ENCODE peak calls at places on chromosome 21, in five cellular contexts. R is choroid plexus epithelial cell, X is neural progenitor cell, L is fibroblast of lung, W is AG04449. H is an unnamed sample.

GRCh38 chr21:21236981-21237380 is 238.8 kb downstream of the NCAM2 start:
- DNase-seq in R (no peak), X (no peak), L (no peak), W (no peak), H (no peak)

GRCh38 chr21:36260030-36260787 is 59.8 kb upstream of the MORC3 start:
- DNase-seq in L (peak; percentile 85), W (peak; percentile 16), X (peak; percentile 37), R (peak; percentile 85), H (peak; percentile 83)

GRCh38 chr21:38386967-38387366 is 111.3 kb downstream of the ERG start:
- DNase-seq in L (no peak), W (no peak), X (no peak), R (peak; percentile 58), H (no peak)

GRCh38 chr21:35398366-35398982 is 349.4 kb upstream of the RUNX1 start:
- DNase-seq in R (peak; percentile 48), W (no peak), L (peak; percentile 28), X (no peak), H (no peak)

GRCh38 chr21:32548978-32549377 is 36.3 kb downstream of the TCP10L start:
- DNase-seq in X (no peak), L (no peak), R (no peak), W (no peak), H (no peak)

GRCh38 chr21:21039624-21040023 is 41.4 kb downstream of the NCAM2 start:
- DNase-seq in W (no peak), R (no peak), L (no peak), X (no peak), H (no peak)

GRCh38 chr21:34603002-34603709 is 11.8 kb downstream of the RCAN1 start:
- DNase-seq in L (peak; percentile 79), R (peak; percentile 85), X (peak; percentile 86), W (no peak), H (peak; percentile 94)

GRCh38 chr21:26366781-26367180 is 196.2 kb upstream of the APP start:
- DNase-seq in R (no peak), W (no peak), L (no peak), X (no peak), H (no peak)

GRCh38 chr21:17576080-17576835 is 36.4 kb downstream of the BTG3 start:
- DNase-seq in X (no peak), W (no peak), L (no peak), R (no peak), H (no peak)

DNA sequence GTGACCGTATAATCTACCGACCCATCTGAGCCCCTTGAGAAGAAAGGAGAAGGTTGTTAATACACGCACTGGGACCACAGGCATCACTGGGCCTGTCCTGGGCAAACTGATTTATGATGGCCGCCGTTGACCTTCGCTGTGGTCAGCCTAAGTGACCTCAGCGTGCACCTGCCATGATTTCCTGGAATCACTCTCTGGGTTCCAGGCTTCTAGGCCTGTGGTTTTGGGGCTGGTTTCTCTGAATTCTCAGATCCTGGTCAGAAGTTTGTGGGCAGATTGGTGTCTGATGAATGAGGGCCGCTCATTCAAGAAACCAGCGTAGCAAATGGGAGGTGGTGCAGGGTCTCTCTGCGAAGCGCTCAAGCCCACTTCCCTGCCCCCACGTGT is 64.0 kb downstream of the SIK1 start:
- DNase-seq in W (no peak), L (no peak), R (no peak), X (no peak), H (no peak)
- H3K4me3 ChIP-seq in W (no peak overlapping the region), L (no peak overlapping the region), R (no peak overlapping the region), X (no peak overlapping the region), H (no peak overlapping the region)

GRCh38 chr21:41427556-41427955 is 1.5 kb downstream of the MX1 start:
- DNase-seq in X (no peak), R (no peak), W (no peak), L (no peak), H (no peak)

GRCh38 chr21:41425954-41426655 is at the start of gene MX1:
- DNase-seq in X (peak; percentile 52), R (peak; percentile 39), W (no peak), L (peak; percentile 47), H (peak; percentile 93)

GRCh38 chr21:41428311-41428710 is 2.3 kb downstream of the MX1 start:
- DNase-seq in W (no peak), X (no peak), R (no peak), L (no peak), H (no peak)

GRCh38 chr21:41425588-41425953 is 468 bp upstream of the MX1 start:
- DNase-seq in R (no peak), W (no peak), L (no peak), X (no peak), H (no peak)

GRCh38 chr21:41426656-41427311 is 745 bp downstream of the MX1 start:
- DNase-seq in X (no peak), W (no peak), L (no peak), R (no peak), H (peak; percentile 49)
- H3K4me3 ChIP-seq in X (peak overlapping the region; percentile 48), W (peak overlapping the region; percentile 58), L (peak overlapping the region; percentile 70), R (peak overlapping the region; percentile 62), H (peak overlapping the region; percentile 56)

DNA sequence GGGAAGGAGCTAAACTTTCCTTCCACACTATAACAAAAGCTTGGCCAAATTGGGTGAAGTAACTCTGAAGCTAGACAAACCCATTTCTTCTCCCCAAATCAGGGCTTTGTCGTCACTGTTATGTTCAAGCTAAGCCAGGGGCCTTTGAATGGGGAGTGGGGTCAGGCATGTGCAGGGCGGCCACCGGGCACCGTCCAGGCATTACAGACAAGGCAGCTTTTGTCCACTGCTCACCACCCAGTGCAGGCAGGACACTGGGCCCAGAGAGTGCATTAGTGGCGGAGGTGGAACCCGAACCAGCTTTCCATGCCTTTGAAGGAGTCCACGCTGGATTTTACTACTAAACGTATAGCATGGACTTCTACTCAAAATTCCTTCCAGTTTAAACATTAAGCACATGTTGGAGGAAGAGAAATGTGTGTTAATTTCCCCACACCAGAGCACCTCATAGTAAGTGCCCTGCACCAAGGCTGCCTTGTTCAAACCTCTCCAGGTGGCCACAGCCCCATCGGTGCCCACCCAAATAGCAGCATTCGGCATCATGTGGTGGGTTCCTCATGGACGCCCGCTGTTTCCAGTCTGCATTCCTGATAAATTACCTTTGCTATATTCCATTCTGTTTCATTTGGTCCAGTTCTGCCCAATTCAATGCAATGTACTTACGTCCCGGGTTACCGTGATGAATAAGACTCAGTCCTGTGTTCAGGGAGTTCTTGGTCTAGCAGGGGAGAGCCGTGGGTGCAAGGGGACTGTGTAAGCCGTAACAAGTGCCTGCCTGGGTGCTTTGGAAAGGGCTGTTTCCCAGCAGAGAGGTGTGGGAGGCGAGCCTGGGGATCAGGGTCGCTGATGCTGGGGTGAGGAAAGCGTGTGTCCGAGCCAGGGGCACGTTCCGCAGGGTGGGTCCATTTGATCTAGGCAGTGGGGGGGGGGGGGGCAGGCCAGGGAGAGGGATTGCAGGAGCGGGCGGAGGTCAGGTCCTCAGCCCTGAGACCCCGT is 1.7 kb downstream of the UBASH3A start:
- DNase-seq in W (no peak), X (no peak), L (no peak), R (no peak), H (no peak)
- H3K4me3 ChIP-seq in W (no peak overlapping the region), X (no peak overlapping the region), L (no peak overlapping the region), R (no peak overlapping the region), H (no peak overlapping the region)

GRCh38 chr21:46320331-46320801 is 3.3 kb downstream of the C21orf58 start:
- DNase-seq in L (no peak), X (no peak), W (no peak), R (no peak), H (no peak)
- H3K4me3 ChIP-seq in L (no peak overlapping the region), X (peak overlapping the region; percentile 99), W (no peak overlapping the region), R (no peak overlapping the region), H (no peak overlapping the region)

GRCh38 chr21:42973309-42973990 is 912 bp upstream of the PKNOX1 start:
- DNase-seq in X (no peak), R (no peak), W (no peak), L (no peak), H (peak; percentile 65)

GRCh38 chr21:42974832-42975820 is 764 bp downstream of the PKNOX1 start:
- DNase-seq in W (no peak), L (peak; percentile 73), R (peak; percentile 69), X (peak; percentile 74), H (peak; percentile 56)

GRCh38 chr21:42971897-42972275 is 2.5 kb upstream of the PKNOX1 start:
- DNase-seq in L (no peak), R (no peak), X (no peak), W (no peak), H (peak; percentile 54)

GRCh38 chr21:42973991-42974831 is at the start of gene PKNOX1:
- DNase-seq in W (peak; percentile 85), L (peak; percentile 98), R (peak; percentile 99), X (peak; percentile 100), H (peak; percentile 98)

GRCh38 chr21:42975886-42976608 is 1.7 kb downstream of the PKNOX1 start:
- DNase-seq in L (peak; percentile 32), R (no peak), W (no peak), X (no peak), H (no peak)
- H3K4me3 ChIP-seq in L (peak overlapping the region; percentile 86), R (peak overlapping the region; percentile 81), W (peak overlapping the region; percentile 64), X (peak overlapping the region; percentile 66), H (no peak overlapping the region)

GRCh38 chr21:46284722-46285121 is 689 bp downstream of the MCM3AP start:
- DNase-seq in W (no peak), L (no peak), X (no peak), R (no peak), H (no peak)
- H3K4me3 ChIP-seq in W (peak overlapping the region; percentile 77), L (peak overlapping the region; percentile 63), X (peak overlapping the region; percentile 93), R (peak overlapping the region; percentile 80), H (no peak overlapping the region)

DNA sequence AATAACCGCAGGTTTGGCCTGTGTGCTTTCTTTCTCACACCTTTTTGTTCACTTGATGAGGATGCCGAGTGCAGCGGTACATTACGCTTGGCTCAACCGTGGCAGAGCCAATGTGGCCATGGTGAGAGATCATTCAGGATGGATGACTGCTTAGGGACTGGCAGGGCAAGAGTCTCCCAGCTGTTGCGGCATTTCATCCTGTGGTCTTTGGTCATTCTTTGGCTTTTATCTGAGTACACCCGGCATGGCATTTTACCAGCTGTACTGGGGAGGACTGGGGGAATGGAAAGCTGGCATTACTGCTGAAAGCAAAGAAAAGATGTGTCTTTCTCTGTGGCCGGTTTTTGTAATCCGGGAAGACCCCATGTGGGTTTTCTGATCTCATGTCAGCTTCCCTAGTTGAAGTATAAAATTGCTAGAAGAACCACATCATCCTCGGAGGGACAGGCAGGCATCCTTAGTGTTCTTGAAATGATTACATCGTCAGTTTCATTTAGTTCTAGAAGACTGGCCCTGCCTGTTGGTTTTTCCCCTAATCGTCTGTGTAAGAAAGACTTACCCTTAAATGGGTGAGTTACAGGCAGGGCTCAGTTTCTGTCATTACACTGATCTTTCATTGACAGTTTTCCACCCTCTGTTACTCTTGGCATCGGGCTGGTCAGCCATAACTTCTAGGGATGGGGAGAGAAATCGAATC is 15.1 kb downstream of the PCP4 start:
- DNase-seq in W (no peak), L (no peak), X (no peak), R (no peak), H (no peak)
- H3K4me3 ChIP-seq in W (no peak overlapping the region), L (no peak overlapping the region), X (no peak overlapping the region), R (no peak overlapping the region), H (no peak overlapping the region)

GRCh38 chr21:45856940-45857339 is 124.6 kb upstream of the COL6A1 start:
- DNase-seq in X (no peak), W (no peak), L (no peak), R (no peak), H (no peak)

GRCh38 chr21:45854702-45855247 is 126.8 kb upstream of the COL6A1 start:
- DNase-seq in X (peak; percentile 23), W (no peak), L (no peak), R (peak; percentile 69), H (no peak)

GRCh38 chr21:45855248-45855801 is 126.2 kb upstream of the COL6A1 start:
- DNase-seq in L (no peak), X (no peak), R (no peak), W (no peak), H (no peak)

GRCh38 chr21:45857761-45858160 is 123.8 kb upstream of the COL6A1 start:
- DNase-seq in X (no peak), R (no peak), W (no peak), L (no peak), H (no peak)

GRCh38 chr21:45856422-45856821 is 125.1 kb upstream of the COL6A1 start:
- DNase-seq in R (no peak), L (no peak), W (no peak), X (no peak), H (no peak)
- H3K4me3 ChIP-seq in R (no peak overlapping the region), L (no peak overlapping the region), W (no peak overlapping the region), X (no peak overlapping the region), H (no peak overlapping the region)

H was measured in mucosa of descending colon.